ENCODE peak calls at places on chromosomes 3 and 15, in eight cellular contexts. S, R, J, T, P, L, E and G are unnamed samples.

GRCh38 chr15:31391687-31392671 is 65.3 kb downstream of the KLF13 start:
- DNase-seq in S (peak), R (peak), J (peak), T (peak), P (no peak), L (no peak), E (peak), G (peak)

GRCh38 chr3:187618732-187619131 is 51.5 kb downstream of the SST start:
- DNase-seq in S (no peak), R (no peak), J (no peak), T (no peak), P (no peak), L (no peak), E (no peak), G (no peak)

GRCh38 chr15:24676431-24676830 is 856 bp downstream of the NPAP1 start:
- DNase-seq in S (no peak), R (no peak), J (peak), T (no peak), P (no peak), L (no peak), E (no peak), G (no peak)

GRCh38 chr3:78728406-78729145 is 1039.2 kb downstream of the ROBO1 start:
- DNase-seq in S (no peak), R (no peak), J (no peak), T (no peak), P (no peak), L (peak), E (peak), G (peak)

GRCh38 chr3:115698851-115699535 is 75.7 kb downstream of the GAP43 start:
- DNase-seq in S (no peak), R (no peak), J (peak), T (no peak), P (no peak), L (no peak), E (peak), G (no peak)

GRCh38 chr15:88630141-88630721 is 8.6 kb upstream of the ISG20 start:
- DNase-seq in S (peak), R (no peak), J (no peak), T (no peak), P (no peak), L (no peak), E (no peak), G (no peak)

GRCh38 chr3:143793971-143794370 is 54.3 kb downstream of the SLC9A9 start:
- DNase-seq in S (no peak), R (no peak), J (no peak), T (no peak), P (no peak), L (no peak), E (no peak), G (no peak)

GRCh38 chr15:92277776-92278175 is 115.9 kb upstream of the ST8SIA2 start:
- DNase-seq in S (peak), R (no peak), J (no peak), T (no peak), P (peak), L (no peak), E (peak), G (no peak)

GRCh38 chr3:45553469-45553974 is 41.0 kb upstream of the LIMD1 start:
- DNase-seq in S (peak), R (no peak), J (no peak), T (peak), P (peak), L (peak), E (peak), G (peak)

GRCh38 chr3:111539351-111540331 is 2.4 kb upstream of the CD96 start:
- DNase-seq in S (peak), R (peak), J (peak), T (peak), P (no peak), L (peak), E (peak), G (peak)

GRCh38 chr3:38118421-38119247 is 18.3 kb downstream of the ACAA1 start:
- DNase-seq in S (no peak), R (no peak), J (no peak), T (no peak), P (no peak), L (no peak), E (no peak), G (no peak)

GRCh38 chr3:80771085-80771484 is 990.4 kb downstream of the GBE1 start:
- DNase-seq in S (peak), R (no peak), J (no peak), T (no peak), P (no peak), L (no peak), E (peak), G (peak)

GRCh38 chr3:123193448-123194101 is 8.2 kb upstream of the SEC22A start:
- DNase-seq in S (no peak), R (no peak), J (no peak), T (no peak), P (no peak), L (no peak), E (no peak), G (no peak)

GRCh38 chr15:68783226-68784054 is 37.3 kb downstream of the ANP32A start:
- DNase-seq in S (peak), R (no peak), J (peak), T (no peak), P (no peak), L (no peak), E (no peak), G (no peak)

GRCh38 chr15:40047413-40048154 is 8.6 kb upstream of the SRP14 start:
- DNase-seq in S (peak), R (no peak), J (no peak), T (no peak), P (peak), L (peak), E (peak), G (peak)

GRCh38 chr3:56997675-56998074 is 62.8 kb upstream of the SPATA12 start:
- DNase-seq in S (no peak), R (no peak), J (no peak), T (no peak), P (no peak), L (no peak), E (no peak), G (peak)